ENCODE peak calls at places on chromosome 4, in four cellular contexts. One of them, this sample, is unnamed. For H3K4me1, the result is how much of the 10 kb centered on the place peaks cover.

GRCh38 chr4:168449740-168450442 is 30.4 kb downstream of the DDX60L start:
- DNase-seq in psoas muscle: peak
- DNase-seq in mesendoderm: no peak
- DNase-seq in PC-9: no peak
- DNase-seq in this sample: no peak

GRCh38 chr4:101178731-101179130 is 168.6 kb downstream of the PPP3CA start:
- DNase-seq in psoas muscle: no peak
- DNase-seq in mesendoderm: no peak
- DNase-seq in PC-9: no peak
- DNase-seq in this sample: no peak

GRCh38 chr4:45283352-45283751 is 557.0 kb upstream of the GNPDA2 start:
- DNase-seq in psoas muscle: no peak
- DNase-seq in mesendoderm: no peak
- DNase-seq in PC-9: no peak
- DNase-seq in this sample: no peak

GRCh38 chr4:36351082-36351666 is 69.8 kb downstream of the DTHD1 start:
- DNase-seq in psoas muscle: peak
- DNase-seq in mesendoderm: peak
- DNase-seq in PC-9: peak
- DNase-seq in this sample: peak

GRCh38 chr4:85910985-85911384 is 436.0 kb downstream of the ARHGAP24 start:
- DNase-seq in psoas muscle: no peak
- DNase-seq in mesendoderm: no peak
- DNase-seq in PC-9: no peak
- DNase-seq in this sample: no peak

GRCh38 chr4:78370625-78371372 is 180.8 kb upstream of the ANXA3 start:
- DNase-seq in psoas muscle: no peak
- DNase-seq in mesendoderm: peak
- DNase-seq in PC-9: peak
- DNase-seq in this sample: no peak

GRCh38 chr4:176193898-176194297 is 1.5 kb downstream of the SPATA4 start:
- DNase-seq in psoas muscle: no peak
- DNase-seq in mesendoderm: no peak
- DNase-seq in PC-9: no peak
- DNase-seq in this sample: no peak

GRCh38 chr4:25223770-25224375 is 10.0 kb upstream of the PI4K2B start:
- DNase-seq in psoas muscle: no peak
- DNase-seq in mesendoderm: peak
- DNase-seq in PC-9: peak
- DNase-seq in this sample: no peak

GRCh38 chr4:41611881-41612871 is 74.2 kb downstream of the LIMCH1 start:
- DNase-seq in psoas muscle: peak
- DNase-seq in mesendoderm: peak
- DNase-seq in PC-9: peak
- DNase-seq in this sample: peak

GRCh38 chr4:89158884-89159503 is 47.7 kb downstream of the TIGD2 start:
- DNase-seq in psoas muscle: no peak
- DNase-seq in mesendoderm: peak
- DNase-seq in PC-9: no peak
- DNase-seq in this sample: no peak

GRCh38 chr4:76752911-76753494 is 144.9 kb downstream of the SOWAHB start:
- DNase-seq in psoas muscle: no peak
- DNase-seq in mesendoderm: no peak
- DNase-seq in PC-9: no peak
- DNase-seq in this sample: no peak

GRCh38 chr4:40221744-40222143 is 24.9 kb downstream of the RHOH start:
- DNase-seq in psoas muscle: no peak
- DNase-seq in mesendoderm: no peak
- DNase-seq in PC-9: no peak
- DNase-seq in this sample: no peak
- H3K4me1 ChIP-seq in psoas muscle: under half
- H3K4me1 ChIP-seq in mesendoderm: under half
- H3K4me1 ChIP-seq in PC-9: under half
- H3K4me1 ChIP-seq in this sample: under half

GRCh38 chr4:145520172-145520571 is 38.5 kb downstream of the SMAD1 start:
- DNase-seq in psoas muscle: no peak
- DNase-seq in mesendoderm: no peak
- DNase-seq in PC-9: no peak
- DNase-seq in this sample: no peak
- H3K27ac ChIP-seq in psoas muscle: no peak
- H3K27ac ChIP-seq in mesendoderm: no peak
- H3K27ac ChIP-seq in PC-9: no peak
- H3K27ac ChIP-seq in this sample: no peak

DNA sequence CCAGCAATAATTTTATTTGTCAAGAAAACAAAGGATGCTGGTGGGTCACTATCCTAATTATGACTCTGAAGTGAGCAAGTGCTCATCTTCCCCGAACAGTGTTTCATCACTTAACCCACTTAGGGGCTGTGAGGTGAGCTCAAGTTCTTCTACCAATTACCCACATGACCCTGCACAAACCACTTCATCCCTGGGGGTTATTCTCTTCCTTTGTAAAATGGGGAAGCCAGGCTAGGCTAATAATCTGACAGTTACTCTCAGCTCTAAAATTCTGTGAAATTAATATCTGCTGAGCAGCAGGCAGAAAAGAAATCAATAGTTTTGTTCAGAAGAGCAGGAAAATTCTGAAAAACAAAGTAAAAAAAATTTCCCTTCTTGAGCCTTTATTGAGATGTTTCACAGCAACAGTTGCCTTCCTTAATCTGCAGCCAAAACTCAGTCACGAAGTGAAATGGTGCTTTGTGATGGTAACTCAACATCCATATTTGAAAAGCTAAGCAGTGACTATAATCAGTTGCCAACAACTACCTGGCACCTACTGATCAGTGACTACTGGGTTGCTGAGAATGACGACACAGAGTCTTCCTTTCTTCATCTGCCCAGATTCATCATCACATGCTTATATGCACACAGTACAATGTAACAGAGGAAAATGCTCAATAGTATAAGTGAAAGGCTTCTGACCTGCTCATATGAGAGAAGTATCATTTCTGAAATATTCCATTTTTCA is 24.1 kb downstream of the ATP8A1 start:
- DNase-seq in psoas muscle: no peak
- DNase-seq in mesendoderm: no peak
- DNase-seq in PC-9: no peak
- DNase-seq in this sample: no peak
- H3K4me1 ChIP-seq in psoas muscle: under half
- H3K4me1 ChIP-seq in mesendoderm: under half
- H3K4me1 ChIP-seq in PC-9: under half
- H3K4me1 ChIP-seq in this sample: under half

GRCh38 chr4:182971702-182972101 is 54.5 kb upstream of the DCTD start:
- DNase-seq in psoas muscle: no peak
- DNase-seq in mesendoderm: no peak
- DNase-seq in PC-9: no peak
- DNase-seq in this sample: no peak

GRCh38 chr4:182969651-182970279 is 52.6 kb upstream of the DCTD start:
- DNase-seq in psoas muscle: no peak
- DNase-seq in mesendoderm: no peak
- DNase-seq in PC-9: peak
- DNase-seq in this sample: no peak

GRCh38 chr4:182968917-182969650 is 51.9 kb upstream of the DCTD start:
- DNase-seq in psoas muscle: no peak
- DNase-seq in mesendoderm: no peak
- DNase-seq in PC-9: no peak
- DNase-seq in this sample: no peak

GRCh38 chr4:182975806-182976205 is 58.6 kb upstream of the DCTD start:
- DNase-seq in psoas muscle: no peak
- DNase-seq in mesendoderm: no peak
- DNase-seq in PC-9: peak
- DNase-seq in this sample: no peak

DNA sequence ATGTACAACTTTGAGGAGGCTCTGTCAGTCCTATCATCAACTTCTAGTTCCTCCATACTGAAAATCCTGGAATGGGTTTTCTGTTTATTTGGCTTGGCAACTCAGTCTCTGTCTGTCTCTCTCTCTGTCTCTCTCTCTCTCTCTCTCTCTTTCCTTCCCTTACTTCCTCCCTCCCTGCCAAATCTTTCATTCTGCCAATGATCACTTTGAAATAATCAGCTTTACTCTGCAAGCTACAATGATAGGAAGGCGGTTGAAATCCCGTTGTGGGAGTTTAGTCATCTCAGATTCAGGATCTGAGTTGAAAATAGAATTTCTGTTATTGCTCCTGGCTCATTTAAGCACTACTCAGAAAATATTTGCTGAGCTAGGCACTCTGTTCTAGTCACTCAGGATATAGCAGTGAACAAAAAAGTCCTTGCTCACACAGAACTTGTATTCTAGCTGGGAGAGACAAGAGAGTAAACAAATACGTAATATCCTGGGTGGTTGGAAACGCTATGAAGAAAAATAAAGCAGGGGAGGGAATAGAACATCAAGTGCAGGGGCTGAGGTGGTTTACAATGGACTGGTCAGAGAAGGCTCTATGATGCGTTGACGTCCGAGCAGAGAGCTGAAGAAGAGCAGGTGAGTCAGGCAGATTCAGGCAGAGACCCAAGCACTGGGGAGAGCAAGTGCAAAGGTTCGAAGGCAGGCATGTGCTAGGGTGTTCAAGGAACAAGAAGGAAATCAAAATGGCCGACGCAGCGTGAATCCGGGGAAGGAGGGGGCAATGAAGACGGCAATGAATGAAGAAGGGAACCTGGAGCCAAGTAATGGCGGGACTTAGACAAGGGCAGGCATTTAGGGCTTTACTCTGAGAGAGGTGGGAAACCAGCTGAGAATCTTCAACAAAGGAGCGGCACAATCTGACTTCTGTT is 56.5 kb upstream of the DCTD start:
- DNase-seq in psoas muscle: no peak
- DNase-seq in mesendoderm: no peak
- DNase-seq in PC-9: no peak
- DNase-seq in this sample: no peak
- H3K27ac ChIP-seq in psoas muscle: no peak
- H3K27ac ChIP-seq in mesendoderm: no peak
- H3K27ac ChIP-seq in PC-9: no peak
- H3K27ac ChIP-seq in this sample: no peak

DNA sequence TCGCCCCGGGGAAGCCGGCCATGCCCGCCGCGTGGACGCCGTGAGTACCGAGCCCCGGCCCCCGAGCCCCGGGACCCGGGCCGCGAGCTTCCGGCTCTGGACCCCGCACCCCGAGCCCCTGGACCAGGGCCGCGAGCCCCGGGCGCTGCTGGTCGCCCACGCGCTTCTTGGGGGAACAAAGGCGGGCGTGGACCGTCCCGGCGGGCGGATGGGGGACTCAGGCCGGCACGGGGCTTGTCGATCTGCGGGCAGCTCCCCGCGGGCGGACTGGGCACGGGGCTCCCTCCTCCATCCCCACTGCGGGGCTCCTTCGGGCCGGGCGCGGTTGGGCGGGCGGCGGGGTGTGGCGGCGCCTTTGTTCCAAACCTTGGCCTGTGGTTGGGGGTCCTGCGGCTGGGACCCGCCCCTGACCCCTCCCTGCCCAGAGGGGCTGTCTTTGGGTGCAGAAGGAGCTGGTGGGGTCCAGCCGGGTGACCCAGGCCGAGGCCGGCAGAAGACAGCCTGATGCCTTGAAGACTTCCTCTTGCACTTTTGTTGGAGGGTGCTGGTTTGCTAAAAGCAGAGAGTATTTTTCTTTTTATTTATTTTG is 25.2 kb upstream of the ADD1 start:
- DNase-seq in psoas muscle: peak
- DNase-seq in mesendoderm: peak
- DNase-seq in PC-9: no peak
- DNase-seq in this sample: peak
- H3K4me1 ChIP-seq in psoas muscle: under half
- H3K4me1 ChIP-seq in mesendoderm: under half
- H3K4me1 ChIP-seq in PC-9: under half
- H3K4me1 ChIP-seq in this sample: under half

GRCh38 chr4:121688696-121689095 is 8.1 kb downstream of the ANXA5 start:
- DNase-seq in psoas muscle: no peak
- DNase-seq in mesendoderm: no peak
- DNase-seq in PC-9: no peak
- DNase-seq in this sample: no peak
- H3K27ac ChIP-seq in psoas muscle: no peak
- H3K27ac ChIP-seq in mesendoderm: peak
- H3K27ac ChIP-seq in PC-9: no peak
- H3K27ac ChIP-seq in this sample: no peak

GRCh38 chr4:10104211-10104990 is 12.2 kb downstream of the WDR1 start:
- DNase-seq in psoas muscle: no peak
- DNase-seq in mesendoderm: no peak
- DNase-seq in PC-9: no peak
- DNase-seq in this sample: no peak
- H3K4me1 ChIP-seq in psoas muscle: half or more
- H3K4me1 ChIP-seq in mesendoderm: under half
- H3K4me1 ChIP-seq in PC-9: under half
- H3K4me1 ChIP-seq in this sample: half or more